ENCODE peak calls at places on chromosomes 11 and 22, in five cellular contexts. U, O, H, B and W are unnamed samples.

GRCh38 chr11:6452219-6452618 is 11.4 kb upstream of the HPX start:
- DNase-seq in U (peak), O (no peak), H (peak), B (no peak), W (no peak)

GRCh38 chr11:78350646-78351165 is 66.9 kb downstream of the GAB2 start:
- DNase-seq in H (peak), B (no peak), O (no peak), U (peak), W (peak)

GRCh38 chr11:112042161-112042960 is 17.2 kb downstream of the DLAT start:
- DNase-seq in H (peak), B (no peak), U (peak), O (no peak), W (peak)

GRCh38 chr11:121321614-121322243 is 29.2 kb downstream of the SC5D start:
- DNase-seq in B (no peak), U (peak), O (peak), H (peak), W (no peak)

GRCh38 chr11:12694182-12694531 is 19.9 kb downstream of the TEAD1 start:
- DNase-seq in H (no peak), O (peak), U (peak), B (no peak), W (no peak)

GRCh38 chr11:35275808-35276170 is 136.8 kb downstream of the CD44 start:
- DNase-seq in O (no peak), B (no peak), H (no peak), U (no peak), W (peak)

GRCh38 chr11:130094614-130095013 is 24.9 kb downstream of the APLP2 start:
- DNase-seq in U (no peak), O (no peak), B (no peak), H (no peak), W (no peak)

GRCh38 chr11:123111465-123111864 is 49.5 kb upstream of the HSPA8 start:
- DNase-seq in B (no peak), O (peak), H (peak), U (peak), W (no peak)

GRCh38 chr11:2120359-2121100 is 18.7 kb downstream of the IGF2 start:
- DNase-seq in H (peak), B (no peak), U (no peak), O (no peak), W (no peak)

GRCh38 chr11:24163146-24163545 is 333.7 kb upstream of the LUZP2 start:
- DNase-seq in B (no peak), O (no peak), H (peak), U (no peak), W (no peak)

GRCh38 chr11:15276616-15277015 is 161.9 kb downstream of the INSC start:
- DNase-seq in O (no peak), U (peak), B (no peak), H (no peak), W (no peak)

GRCh38 chr11:62610814-62611704 is 1.5 kb downstream of the EML3 start:
- DNase-seq in B (no peak), O (no peak), H (no peak), U (no peak), W (no peak)

GRCh38 chr11:103887001-103887680 is 149.3 kb upstream of the DDI1 start:
- DNase-seq in O (no peak), U (no peak), B (no peak), H (no peak), W (no peak)

GRCh38 chr11:59573216-59573615 is 42.4 kb downstream of the OSBP start:
- DNase-seq in U (peak), H (peak), B (peak), O (no peak), W (peak)

GRCh38 chr11:3132831-3133455 is 32.2 kb downstream of the OSBPL5 start:
- DNase-seq in H (no peak), U (no peak), B (no peak), O (no peak), W (no peak)

GRCh38 chr11:3165152-3165705 is at the start of gene OSBPL5:
- DNase-seq in H (peak), B (no peak), U (peak), O (peak), W (no peak)

GRCh38 chr11:5280582-5281102 is 10.9 kb upstream of the HBE1 start:
- DNase-seq in U (peak), B (peak), O (peak), H (peak), W (peak)

GRCh38 chr11:66639066-66639813 is 737 bp downstream of the RBM4 start:
- DNase-seq in H (peak), B (no peak), O (peak), U (peak), W (no peak)

GRCh38 chr22:26658161-26658560 is 773 bp downstream of the MIAT start:
- DNase-seq in B (no peak), U (no peak), H (no peak), O (no peak), W (no peak)

GRCh38 chr11:97943493-97943892 is 1077.3 kb upstream of the CNTN5 start:
- DNase-seq in H (no peak), O (no peak), B (no peak), U (peak), W (no peak)

GRCh38 chr11:1966531-1966930 is 19.4 kb downstream of the MRPL23 start:
- DNase-seq in O (no peak), B (no peak), H (no peak), U (no peak), W (no peak)

GRCh38 chr11:118435233-118435892 is 929 bp upstream of the KMT2A start:
- DNase-seq in B (no peak), H (peak), U (peak), O (peak), W (no peak)

GRCh38 chr11:128587415-128587814 is at the start of gene ETS1:
- DNase-seq in B (no peak), O (peak), H (no peak), U (no peak), W (no peak)

GRCh38 chr22:45318558-45319318 is 9.0 kb downstream of the FAM118A start:
- DNase-seq in H (peak), O (no peak), U (peak), B (no peak), W (no peak)

GRCh38 chr11:119361056-119361787 is 14.7 kb upstream of the MFRP start:
- DNase-seq in B (no peak), O (peak), H (peak), U (peak), W (no peak)

GRCh38 chr11:47186076-47186936 is at the start of gene PACSIN3:
- DNase-seq in U (no peak), H (peak), B (no peak), O (peak), W (no peak)

GRCh38 chr11:91947215-91947614 is 277.4 kb upstream of the FAT3 start:
- DNase-seq in B (peak), H (peak), O (no peak), U (peak), W (peak)

GRCh38 chr11:18540207-18541009 is 13.7 kb upstream of the TSG101 start:
- DNase-seq in H (peak), O (peak), U (peak), B (no peak), W (no peak)

GRCh38 chr11:46363455-46363920 is 16.2 kb downstream of the DGKZ start:
- DNase-seq in U (no peak), O (no peak), H (peak), B (no peak), W (no peak)

GRCh38 chr11:8832571-8833260 is 78.3 kb upstream of the AKIP1 start:
- DNase-seq in O (no peak), U (peak), B (no peak), H (peak), W (peak)

GRCh38 chr11:121291319-121291718 is 1.3 kb upstream of the SC5D start:
- DNase-seq in H (no peak), O (no peak), B (no peak), U (no peak), W (no peak)

GRCh38 chr22:40585205-40585778 is 51.2 kb downstream of the MRTFA start:
- DNase-seq in B (no peak), O (no peak), H (no peak), U (no peak), W (no peak)

GRCh38 chr11:130847517-130847916 is 68.8 kb downstream of the SNX19 start:
- DNase-seq in H (peak), O (peak), U (peak), B (peak), W (peak)

GRCh38 chr11:91170711-91171110 is 947.9 kb upstream of the CHORDC1 start:
- DNase-seq in B (no peak), H (no peak), U (no peak), O (no peak), W (no peak)

GRCh38 chr11:46277623-46278386 is at the start of gene CREB3L1:
- DNase-seq in O (no peak), U (no peak), H (peak), B (no peak), W (no peak)

DNA sequence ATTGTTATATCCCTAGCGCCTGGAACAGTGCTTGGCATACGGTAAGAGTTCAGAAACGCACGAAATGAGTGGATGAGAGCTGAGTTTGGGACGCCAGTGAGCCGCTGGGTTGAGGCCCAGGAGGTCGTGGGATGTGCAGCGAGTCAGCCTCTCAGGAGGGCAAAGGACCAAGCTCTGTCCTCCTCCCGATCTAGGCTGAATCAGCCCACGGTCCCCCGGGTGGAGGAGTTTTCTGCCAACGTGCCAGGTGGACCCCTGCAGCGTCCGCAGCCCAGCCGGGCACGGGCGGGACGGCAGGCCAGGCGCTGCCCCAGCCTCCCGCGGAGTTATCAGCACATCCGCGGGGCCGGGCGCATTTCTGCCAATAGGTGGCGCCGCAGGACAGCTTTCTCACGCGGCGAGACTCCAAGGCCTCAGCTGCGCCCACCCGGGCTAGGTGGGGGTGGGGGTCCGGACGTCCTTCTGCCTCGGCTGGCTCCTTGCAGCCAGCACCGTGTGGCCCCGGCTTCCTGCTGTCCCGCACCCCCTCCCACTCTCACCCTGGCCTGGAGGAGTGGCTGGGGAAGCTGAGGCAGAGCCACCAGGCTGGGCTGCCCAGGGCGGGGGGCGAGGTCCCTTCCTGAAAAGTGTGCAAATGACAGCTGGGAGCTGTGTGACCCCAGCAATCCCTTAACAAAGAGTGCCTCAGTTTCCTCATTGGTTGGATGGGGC is 2.2 kb upstream of the RPS19BP1 start:
- DNase-seq in H (peak), O (peak), U (peak), B (no peak), W (no peak)
- H3K4me3 ChIP-seq in H (no peak), O (no peak), U (no peak), B (no peak), W (peak)

GRCh38 chr11:567036-567628 is 6.4 kb downstream of the RASSF7 start:
- DNase-seq in O (no peak), B (no peak), U (no peak), H (no peak), W (no peak)
- H3K4me3 ChIP-seq in O (no peak), B (peak), U (peak), H (peak), W (peak)

GRCh38 chr22:36029406-36029755 is 757 bp upstream of the RBFOX2 start:
- DNase-seq in H (no peak), B (no peak), U (no peak), O (no peak), W (no peak)
- H3K4me3 ChIP-seq in H (peak), B (peak), U (peak), O (peak), W (peak)

GRCh38 chr11:57778318-57779037 is 16.9 kb downstream of the CTNND1 start:
- DNase-seq in O (peak), B (peak), U (peak), H (peak), W (peak)

GRCh38 chr11:57777969-57778317 is 16.3 kb downstream of the CTNND1 start:
- DNase-seq in U (no peak), O (peak), H (no peak), B (no peak), W (no peak)

GRCh38 chr11:57776577-57776976 is 15.0 kb downstream of the CTNND1 start:
- DNase-seq in U (no peak), H (no peak), B (no peak), O (no peak), W (no peak)

GRCh38 chr11:57775474-57775873 is 13.9 kb downstream of the CTNND1 start:
- DNase-seq in B (no peak), H (no peak), O (no peak), U (peak), W (no peak)

DNA sequence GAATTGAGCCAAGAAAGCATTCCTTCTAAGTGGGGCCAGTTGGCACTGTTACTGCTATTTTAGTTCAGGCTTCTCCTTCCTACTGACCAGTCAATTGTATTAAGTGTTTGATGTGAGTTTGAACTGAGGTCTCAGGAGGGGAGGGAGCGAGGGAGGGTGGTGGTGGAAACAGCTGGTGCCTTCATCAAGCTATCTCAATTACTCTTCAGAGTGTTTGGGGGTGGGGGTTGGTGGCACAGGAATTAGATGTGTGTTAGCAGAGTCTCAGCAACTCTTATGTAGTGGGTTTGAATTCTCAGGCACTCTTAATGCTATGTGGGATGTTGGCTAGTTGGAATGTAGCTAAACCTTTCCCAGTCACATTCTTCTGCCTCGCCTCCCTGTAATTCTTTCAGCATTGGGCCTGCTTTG is 14.5 kb downstream of the CTNND1 start:
- DNase-seq in H (peak), U (peak), B (peak), O (no peak), W (peak)
- H3K4me3 ChIP-seq in H (no peak), U (peak), B (peak), O (no peak), W (peak)

DNA sequence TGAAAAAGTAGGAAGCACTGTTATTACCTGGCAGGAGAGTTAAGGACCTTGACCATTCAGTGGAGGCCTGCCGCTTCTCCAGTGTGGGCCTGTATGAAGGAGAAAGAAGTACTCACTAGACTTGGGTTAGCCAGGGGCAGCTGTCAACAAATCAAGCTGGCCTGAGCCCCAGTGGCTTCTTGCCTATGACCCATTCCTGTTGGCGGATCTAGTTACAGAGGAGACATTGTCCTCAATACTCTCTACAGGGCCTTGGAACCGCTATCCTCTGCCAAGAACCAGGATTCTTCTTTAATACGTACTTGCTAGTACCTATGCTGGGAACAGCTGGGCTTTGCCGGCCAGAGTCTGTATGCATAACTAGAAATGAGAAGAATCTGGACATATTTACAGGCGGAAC is 68.1 kb downstream of the ALX4 start:
- DNase-seq in U (no peak), B (no peak), H (no peak), O (no peak), W (no peak)
- H3K4me3 ChIP-seq in U (no peak), B (no peak), H (no peak), O (no peak), W (no peak)

GRCh38 chr22:48327721-48328120 is 1500.0 kb downstream of the BRD1 start:
- DNase-seq in O (no peak), U (no peak), B (no peak), H (no peak), W (no peak)
- H3K4me3 ChIP-seq in O (no peak), U (no peak), B (no peak), H (no peak), W (no peak)

GRCh38 chr22:42345458-42345857 is 75.0 kb upstream of the TCF20 start:
- DNase-seq in O (no peak), B (no peak), H (no peak), U (no peak), W (no peak)

GRCh38 chr22:42342426-42343135 is 72.1 kb upstream of the TCF20 start:
- DNase-seq in U (no peak), H (no peak), B (no peak), O (no peak), W (no peak)

GRCh38 chr22:42343136-42343484 is 72.7 kb upstream of the TCF20 start:
- DNase-seq in H (peak), O (peak), B (no peak), U (no peak), W (no peak)

GRCh38 chr22:42343551-42344081 is 73.2 kb upstream of the TCF20 start:
- DNase-seq in O (no peak), U (no peak), B (no peak), H (peak), W (no peak)

GRCh38 chr22:42344391-42344861 is 74.0 kb upstream of the TCF20 start:
- DNase-seq in H (peak), O (no peak), B (no peak), U (peak), W (peak)
- H3K4me3 ChIP-seq in H (no peak), O (peak), B (no peak), U (no peak), W (peak)

GRCh38 chr22:37803195-37803635 is 4.5 kb upstream of the GCAT start:
- DNase-seq in H (no peak), B (no peak), O (no peak), U (no peak), W (no peak)
- H3K4me3 ChIP-seq in H (no peak), B (no peak), O (peak), U (no peak), W (no peak)

GRCh38 chr22:19522190-19522880 is 1.9 kb downstream of the CLDN5 start:
- DNase-seq in B (no peak), U (no peak), O (no peak), H (no peak), W (no peak)
- H3K4me3 ChIP-seq in B (no peak), U (no peak), O (no peak), H (no peak), W (no peak)

GRCh38 chr22:50058338-50059184 is 463 bp upstream of the TTLL8 start:
- DNase-seq in O (no peak), U (no peak), H (no peak), B (no peak), W (no peak)

GRCh38 chr22:50060441-50061140 is 2.5 kb upstream of the TTLL8 start:
- DNase-seq in B (no peak), O (no peak), U (no peak), H (no peak), W (no peak)

GRCh38 chr22:50059881-50060262 is 1.8 kb upstream of the TTLL8 start:
- DNase-seq in U (no peak), O (no peak), B (no peak), H (no peak), W (no peak)

GRCh38 chr22:50057868-50058311 is at the start of gene TTLL8:
- DNase-seq in U (no peak), B (no peak), H (no peak), O (no peak), W (no peak)

GRCh38 chr22:50059185-50059880 is 1.2 kb upstream of the TTLL8 start:
- DNase-seq in B (no peak), O (peak), U (peak), H (no peak), W (no peak)
- H3K4me3 ChIP-seq in B (no peak), O (no peak), U (no peak), H (no peak), W (no peak)